ENCODE peak calls at places on chromosomes 3 and 15, in five cellular contexts. F is GM12878, J is HCT116, E is K562, N is HepG2. X is an unnamed sample.

GRCh38 chr15:36632196-36632595 is 52.8 kb downstream of the CDIN1 start:
- DNase-seq in F (no peak), E (no peak), J (peak), N (no peak), X (no peak)

GRCh38 chr3:62365311-62366092 is 7.8 kb downstream of the FEZF2 start:
- DNase-seq in F (no peak), J (no peak), E (no peak), N (no peak), X (peak)

GRCh38 chr3:136752046-136752326 is 192 bp downstream of the STAG1 start:
- DNase-seq in F (no peak), E (peak), N (no peak), J (no peak), X (peak)

GRCh38 chr3:39413691-39414420 is 7.3 kb downstream of the RPSA start:
- DNase-seq in J (no peak), F (no peak), N (no peak), E (peak), X (no peak)

GRCh38 chr15:65828566-65828965 is 36.5 kb upstream of the DENND4A start:
- DNase-seq in N (no peak), E (no peak), F (no peak), J (no peak), X (no peak)

GRCh38 chr3:57919987-57920386 is 88.2 kb upstream of the FLNB start:
- DNase-seq in J (no peak), N (no peak), E (no peak), F (no peak), X (no peak)

GRCh38 chr15:87929835-87930234 is 326.7 kb downstream of the NTRK3 start:
- DNase-seq in J (no peak), E (peak), F (no peak), N (no peak), X (no peak)

GRCh38 chr3:4900298-4900697 is 78.9 kb upstream of the BHLHE40 start:
- DNase-seq in E (no peak), N (no peak), J (no peak), F (no peak), X (no peak)

GRCh38 chr15:32790352-32790999 is 72.7 kb downstream of the GREM1 start:
- DNase-seq in N (peak), E (no peak), F (no peak), J (no peak), X (no peak)

GRCh38 chr15:29034151-29034550 is 148.4 kb downstream of the APBA2 start:
- DNase-seq in N (no peak), J (no peak), F (no peak), E (no peak), X (no peak)

GRCh38 chr15:76204558-76204845 is 106.8 kb downstream of the ETFA start:
- DNase-seq in J (no peak), N (no peak), F (no peak), E (no peak), X (no peak)

GRCh38 chr15:101424984-101425383 is 64.5 kb downstream of the PCSK6 start:
- DNase-seq in F (no peak), J (no peak), E (no peak), N (no peak), X (no peak)

GRCh38 chr15:77738441-77739437 is 106.0 kb upstream of the LINGO1 start:
- DNase-seq in N (no peak), F (no peak), J (no peak), E (no peak), X (peak)

GRCh38 chr15:23038741-23039150 is 623 bp downstream of the TUBGCP5 start:
- DNase-seq in J (no peak), E (no peak), N (peak), F (no peak), X (no peak)

GRCh38 chr3:152113992-152114651 is 154.6 kb upstream of the MBNL1 start:
- DNase-seq in F (no peak), E (no peak), N (no peak), J (no peak), X (no peak)

GRCh38 chr3:167940241-167940640 is 155.5 kb downstream of the GOLIM4 start:
- DNase-seq in E (no peak), J (no peak), N (no peak), F (no peak), X (no peak)

GRCh38 chr3:146277953-146278631 is 27.2 kb upstream of the PLSCR4 start:
- DNase-seq in E (no peak), F (no peak), N (peak), J (no peak), X (no peak)

GRCh38 chr15:78640840-78641733 is at the start of gene CHRNB4:
- DNase-seq in J (no peak), F (no peak), N (no peak), E (peak), X (peak)

GRCh38 chr3:52289747-52290595 is 2.3 kb downstream of the GLYCTK start:
- DNase-seq in J (no peak), N (peak), E (no peak), F (no peak), X (peak)

GRCh38 chr3:62332771-62333381 is 40.5 kb downstream of the FEZF2 start:
- DNase-seq in N (no peak), F (no peak), E (no peak), J (peak), X (peak)

GRCh38 chr3:25849641-25850040 is 59.8 kb downstream of the OXSM start:
- DNase-seq in N (no peak), J (no peak), F (no peak), E (no peak), X (peak)

GRCh38 chr3:182693723-182694122 is 99.6 kb upstream of the ATP11B start:
- DNase-seq in F (no peak), N (no peak), J (no peak), E (no peak), X (no peak)

GRCh38 chr15:59963322-59963721 is 40.8 kb upstream of the FOXB1 start:
- DNase-seq in F (no peak), N (no peak), J (no peak), E (no peak), X (no peak)

GRCh38 chr3:183278479-183279088 is 25.5 kb downstream of the B3GNT5 start:
- DNase-seq in E (no peak), F (no peak), J (no peak), N (no peak), X (no peak)

GRCh38 chr15:85329561-85330421 is 50.6 kb upstream of the AKAP13 start:
- DNase-seq in J (no peak), N (no peak), E (no peak), F (peak), X (no peak)

GRCh38 chr3:106119691-106120090 is 250.9 kb upstream of the CBLB start:
- DNase-seq in J (no peak), F (no peak), E (no peak), N (no peak), X (peak)

GRCh38 chr3:196519738-196520122 is 4.6 kb upstream of the SMCO1 start:
- DNase-seq in J (no peak), E (no peak), N (no peak), F (no peak), X (no peak)

GRCh38 chr15:40445411-40446055 is 4.8 kb downstream of the BAHD1 start:
- DNase-seq in F (no peak), J (no peak), N (no peak), E (no peak), X (peak)

GRCh38 chr3:36124118-36124796 is 256.0 kb upstream of the STAC start:
- DNase-seq in N (peak), J (peak), E (no peak), F (no peak), X (peak)

GRCh38 chr3:52185837-52186236 is 12.1 kb upstream of the ALAS1 start:
- DNase-seq in E (no peak), F (no peak), J (no peak), N (no peak), X (no peak)

GRCh38 chr3:141243295-141243707 is 11.7 kb downstream of the PXYLP1 start:
- DNase-seq in F (no peak), J (no peak), N (no peak), E (peak), X (no peak)

GRCh38 chr3:180267202-180267843 is 230.6 kb upstream of the PEX5L start:
- DNase-seq in E (no peak), N (no peak), F (peak), J (no peak), X (no peak)

GRCh38 chr3:148816427-148816826 is 11.2 kb upstream of the CPB1 start:
- DNase-seq in J (no peak), N (no peak), F (no peak), E (no peak), X (no peak)

GRCh38 chr3:138544546-138544945 is 49.5 kb downstream of the CEP70 start:
- DNase-seq in N (no peak), E (no peak), F (no peak), J (no peak), X (no peak)

GRCh38 chr3:112394008-112394616 is 61.2 kb downstream of the CD200 start:
- DNase-seq in E (no peak), N (no peak), F (no peak), J (no peak), X (no peak)

GRCh38 chr3:86869536-86869935 is 121.4 kb downstream of the VGLL3 start:
- DNase-seq in N (no peak), J (no peak), E (no peak), F (no peak), X (no peak)

GRCh38 chr3:185942396-185942795 is 4.6 kb upstream of the TRA2B start:
- DNase-seq in F (no peak), J (no peak), E (no peak), N (no peak), X (no peak)

GRCh38 chr3:185940951-185941350 is 3.1 kb upstream of the TRA2B start:
- DNase-seq in N (no peak), J (no peak), F (no peak), E (no peak), X (no peak)

GRCh38 chr3:185939721-185940120 is 1.9 kb upstream of the TRA2B start:
- DNase-seq in N (no peak), F (no peak), J (no peak), E (no peak), X (no peak)

GRCh38 chr3:185943363-185944106 is 5.7 kb upstream of the TRA2B start:
- DNase-seq in F (peak), N (peak), J (peak), E (peak), X (peak)

DNA sequence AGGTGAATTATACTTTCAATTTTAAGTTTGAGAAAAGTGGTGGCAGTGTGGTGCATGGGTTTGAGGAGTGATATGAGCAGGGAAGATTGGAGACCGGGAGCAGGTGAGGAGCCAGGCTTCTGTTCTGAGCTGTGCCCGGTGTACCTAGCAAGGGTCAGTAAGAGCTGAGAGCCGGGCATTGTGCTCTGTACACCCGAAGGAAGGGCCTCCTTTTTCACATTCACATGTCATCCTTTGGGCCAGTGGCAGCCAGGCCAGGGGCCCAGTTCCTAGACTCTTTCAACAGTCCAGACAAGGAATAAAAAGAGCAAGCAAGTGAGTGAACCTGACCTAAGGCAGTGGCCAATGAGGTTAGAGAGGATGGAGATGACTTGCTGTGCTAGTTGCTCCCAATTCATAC is 5.1 kb upstream of the TRA2B start:
- DNase-seq in E (no peak), J (no peak), F (no peak), N (no peak), X (no peak)
- TF ChIP-seq REST in E (no peak), J (no peak), F (no peak), N (no peak), X (no peak)

GRCh38 chr15:83108266-83109219 is 1.1 kb downstream of the TM6SF1 start:
- DNase-seq in N (no peak), E (no peak), J (no peak), F (peak), X (peak)

GRCh38 chr15:83109532-83109931 is 2.1 kb downstream of the TM6SF1 start:
- DNase-seq in F (no peak), E (no peak), N (no peak), J (no peak), X (no peak)

GRCh38 chr15:83105450-83105849 is 2.0 kb upstream of the TM6SF1 start:
- DNase-seq in E (no peak), J (no peak), F (no peak), N (no peak), X (no peak)

GRCh38 chr15:83106994-83107840 is at the start of gene TM6SF1:
- DNase-seq in E (peak), F (no peak), N (no peak), J (no peak), X (peak)

DNA sequence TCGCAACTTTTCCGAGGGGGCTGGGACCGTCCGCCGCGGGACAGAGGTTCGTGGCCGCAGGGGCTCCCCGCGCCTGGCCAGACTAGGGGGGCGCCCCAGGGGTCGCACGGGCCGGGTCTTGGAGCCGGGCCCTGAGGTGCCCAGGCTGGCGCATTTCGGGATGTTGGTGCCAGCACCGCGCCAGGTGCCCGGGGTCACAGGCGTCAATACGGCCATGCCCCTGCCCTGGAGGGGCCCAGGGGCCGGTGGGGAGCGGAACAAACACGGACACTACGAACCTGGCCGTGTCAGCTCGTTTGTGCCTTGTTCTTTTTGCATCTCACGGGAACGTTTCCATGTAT is 366 bp downstream of the TM6SF1 start:
- DNase-seq in N (no peak), J (no peak), E (no peak), F (no peak), X (no peak)
- TF ChIP-seq EZH2 in N (no peak), J (no peak), E (no peak), F (no peak), X (no peak)

GRCh38 chr3:159819676-159820075 is 169.0 kb upstream of the IL12A start:
- DNase-seq in E (no peak), F (no peak), J (no peak), N (no peak), X (no peak)
- TF ChIP-seq REST in E (no peak), F (no peak), J (no peak), N (no peak), X (no peak)

DNA sequence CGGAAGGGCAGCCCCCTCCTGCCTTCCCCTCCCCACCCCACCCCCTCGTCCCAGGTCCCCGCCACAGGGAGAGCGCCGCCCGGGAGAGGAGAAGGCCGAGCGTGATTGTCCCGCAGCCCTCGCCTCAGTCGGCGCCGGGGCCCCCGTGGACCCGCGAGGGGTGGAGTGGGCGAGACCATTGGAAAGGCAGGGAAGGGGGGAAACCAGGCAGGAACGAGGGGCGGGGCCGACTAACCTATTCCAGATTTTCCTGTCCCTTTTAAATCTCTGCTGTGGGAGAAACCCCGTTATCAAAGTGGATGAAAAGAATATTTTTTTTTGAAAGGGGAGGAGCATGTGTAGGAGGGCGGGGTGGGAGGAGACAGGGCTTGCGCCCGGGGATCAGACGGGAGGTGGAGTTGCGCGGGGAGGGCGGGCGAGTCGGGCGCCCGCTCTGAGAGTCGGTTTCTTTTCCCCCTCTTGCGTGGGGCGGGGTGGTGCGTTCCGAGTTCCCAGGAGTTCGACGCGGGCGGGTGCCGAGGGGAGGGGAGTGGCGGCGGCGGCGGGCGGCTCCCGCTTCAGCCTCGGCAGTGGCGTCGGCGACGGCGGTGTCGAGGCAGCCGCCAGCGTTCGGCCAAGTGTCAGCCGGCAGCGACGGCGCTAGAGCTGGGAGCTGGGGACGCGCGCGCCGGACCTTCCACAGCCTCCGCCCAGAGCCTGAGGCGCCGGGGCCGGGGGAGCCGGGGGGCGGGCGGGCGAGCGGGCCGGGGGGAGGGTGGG is at the start of gene NECTIN3:
- DNase-seq in F (no peak), N (peak), J (peak), E (peak), X (peak)
- TF ChIP-seq EZH2 in F (no peak), N (no peak), J (no peak), E (no peak), X (no peak)

X was measured in GM23338.